ENCODE peak calls at places on chromosomes 1 and 21, in seven cellular contexts. D is AG10803, J is HEK293T, X is NCI-H1092 treated with DMSO at 0.1 percent for 48 hours, W is memory B cell, T is HFF-Myc, E is AG09309. O is an unnamed sample.
A peak's percentile ranks its signal among the peaks of the same experiment; 100 is the strongest.

GRCh38 chr1:15033264-15033663 is 120.3 kb upstream of the TMEM51 start:
- DNase-seq in W (no peak), T (peak; percentile 24), X (no peak), E (no peak), D (peak; percentile 36), J (no peak), O (peak; percentile 75)

GRCh38 chr1:53172751-53173498 is 23.7 kb upstream of the CPT2 start:
- DNase-seq in J (no peak), W (peak; percentile 45), T (no peak), E (peak; percentile 33), X (no peak), D (peak; percentile 89), O (peak; percentile 70)

GRCh38 chr1:19824541-19824940 is 9.5 kb upstream of the RNF186 start:
- DNase-seq in X (no peak), D (peak; percentile 37), W (no peak), J (no peak), T (no peak), E (no peak), O (no peak)

GRCh38 chr1:75672528-75673393 is 51.7 kb upstream of the ACADM start:
- DNase-seq in T (peak; percentile 60), D (peak; percentile 83), J (peak; percentile 26), X (no peak), W (no peak), E (peak; percentile 52), O (peak; percentile 94)

GRCh38 chr1:187038789-187039188 is 210.0 kb downstream of the PLA2G4A start:
- DNase-seq in D (no peak), J (no peak), E (no peak), T (no peak), X (no peak), W (no peak), O (peak; percentile 6)

GRCh38 chr1:165218666-165219065 is 137.8 kb downstream of the LMX1A start:
- DNase-seq in E (no peak), J (no peak), D (no peak), W (no peak), X (peak; percentile 75), T (no peak), O (no peak)

GRCh38 chr1:10665930-10666850 is 130.3 kb downstream of the CASZ1 start:
- DNase-seq in X (no peak), D (peak; percentile 7), W (no peak), T (no peak), E (no peak), J (no peak), O (no peak)

GRCh38 chr1:161198877-161199431 is at the start of gene ADAMTS4:
- DNase-seq in T (peak; percentile 81), J (no peak), W (no peak), E (peak; percentile 77), D (peak; percentile 90), X (no peak), O (peak; percentile 42)

GRCh38 chr1:200038987-200039848 is 11.7 kb downstream of the NR5A2 start:
- DNase-seq in J (peak; percentile 65), E (no peak), X (peak; percentile 28), W (no peak), D (peak; percentile 29), T (no peak), O (peak; percentile 15)

GRCh38 chr1:111690306-111690617 is 48.9 kb downstream of the INKA2 start:
- DNase-seq in D (peak; percentile 96), X (peak; percentile 14), T (peak; percentile 72), E (peak; percentile 87), J (peak; percentile 8), W (no peak), O (peak; percentile 93)

GRCh38 chr1:202585591-202585934 is 124.7 kb downstream of the SYT2 start:
- DNase-seq in E (no peak), W (no peak), J (no peak), X (no peak), T (no peak), D (peak; percentile 67), O (peak; percentile 45)

GRCh38 chr21:33419538-33420123 is 16.4 kb downstream of the IFNGR2 start:
- DNase-seq in X (no peak), D (peak; percentile 42), W (no peak), T (no peak), E (no peak), J (no peak), O (no peak)

GRCh38 chr1:184110253-184111204 is 59.0 kb downstream of the TSEN15 start:
- DNase-seq in W (no peak), D (no peak), T (no peak), X (no peak), E (no peak), J (no peak), O (no peak)

GRCh38 chr1:53025034-53025777 is 36.8 kb upstream of the PODN start:
- DNase-seq in J (peak; percentile 25), D (peak; percentile 69), X (no peak), E (peak; percentile 42), W (no peak), T (peak; percentile 31), O (peak; percentile 76)